ENCODE peak calls at places on chromosomes 16 and 17, in seven cellular contexts. One of them, this sample, is unnamed.
A peak's percentile ranks its signal among the peaks of the same experiment; 100 is the strongest.

GRCh38 chr17:64003526-64004121 is 5.5 kb downstream of the PRR29 start:
- DNase-seq in GM13977: peak; percentile 3
- DNase-seq in cardiac muscle cell: no peak
- DNase-seq in AG04449: no peak
- DNase-seq in HFF-Myc: no peak
- DNase-seq in HFFc6: no peak
- DNase-seq in nephron progenitor cell: no peak
- DNase-seq in this sample: no peak

GRCh38 chr17:1156864-1157263 is 22.9 kb downstream of the ABR start:
- DNase-seq in GM13977: no peak
- DNase-seq in cardiac muscle cell: no peak
- DNase-seq in AG04449: no peak
- DNase-seq in HFF-Myc: no peak
- DNase-seq in HFFc6: no peak
- DNase-seq in nephron progenitor cell: no peak
- DNase-seq in this sample: no peak

GRCh38 chr16:50585331-50585776 is 37.2 kb downstream of the NKD1 start:
- DNase-seq in GM13977: no peak
- DNase-seq in cardiac muscle cell: peak; percentile 87
- DNase-seq in AG04449: no peak
- DNase-seq in HFF-Myc: no peak
- DNase-seq in HFFc6: no peak
- DNase-seq in nephron progenitor cell: no peak
- DNase-seq in this sample: no peak

GRCh38 chr16:27225536-27226360 is 22.4 kb downstream of the KDM8 start:
- DNase-seq in GM13977: no peak
- DNase-seq in cardiac muscle cell: no peak
- DNase-seq in AG04449: no peak
- DNase-seq in HFF-Myc: no peak
- DNase-seq in HFFc6: no peak
- DNase-seq in nephron progenitor cell: no peak
- DNase-seq in this sample: no peak

GRCh38 chr17:81230043-81230820 is 7.5 kb upstream of the CEP131 start:
- DNase-seq in GM13977: peak; percentile 72
- DNase-seq in cardiac muscle cell: no peak
- DNase-seq in AG04449: no peak
- DNase-seq in HFF-Myc: no peak
- DNase-seq in HFFc6: no peak
- DNase-seq in nephron progenitor cell: no peak
- DNase-seq in this sample: peak; percentile 16

GRCh38 chr17:61399131-61400057 is at the start of gene TBX2:
- DNase-seq in GM13977: no peak
- DNase-seq in cardiac muscle cell: peak; percentile 96
- DNase-seq in AG04449: peak; percentile 82
- DNase-seq in HFF-Myc: no peak
- DNase-seq in HFFc6: peak; percentile 93
- DNase-seq in nephron progenitor cell: peak; percentile 69
- DNase-seq in this sample: peak; percentile 76

GRCh38 chr16:1537763-1538289 is 4.4 kb downstream of the TMEM204 start:
- DNase-seq in GM13977: no peak
- DNase-seq in cardiac muscle cell: no peak
- DNase-seq in AG04449: no peak
- DNase-seq in HFF-Myc: no peak
- DNase-seq in HFFc6: no peak
- DNase-seq in nephron progenitor cell: no peak
- DNase-seq in this sample: no peak

GRCh38 chr17:49715717-49716279 is 8.0 kb upstream of the SLC35B1 start:
- DNase-seq in GM13977: no peak
- DNase-seq in cardiac muscle cell: no peak
- DNase-seq in AG04449: no peak
- DNase-seq in HFF-Myc: no peak
- DNase-seq in HFFc6: no peak
- DNase-seq in nephron progenitor cell: no peak
- DNase-seq in this sample: no peak

GRCh38 chr17:18025596-18026407 is 13.2 kb downstream of the ATPAF2 start:
- DNase-seq in GM13977: peak; percentile 73
- DNase-seq in cardiac muscle cell: peak; percentile 39
- DNase-seq in AG04449: no peak
- DNase-seq in HFF-Myc: no peak
- DNase-seq in HFFc6: peak; percentile 77
- DNase-seq in nephron progenitor cell: no peak
- DNase-seq in this sample: no peak

GRCh38 chr17:51356084-51356410 is 95.7 kb downstream of the UTP18 start:
- DNase-seq in GM13977: no peak
- DNase-seq in cardiac muscle cell: no peak
- DNase-seq in AG04449: no peak
- DNase-seq in HFF-Myc: no peak
- DNase-seq in HFFc6: no peak
- DNase-seq in nephron progenitor cell: no peak
- DNase-seq in this sample: no peak

GRCh38 chr17:3529817-3530741 is 27.5 kb downstream of the TRPV3 start:
- DNase-seq in GM13977: no peak
- DNase-seq in cardiac muscle cell: peak; percentile 97
- DNase-seq in AG04449: no peak
- DNase-seq in HFF-Myc: no peak
- DNase-seq in HFFc6: no peak
- DNase-seq in nephron progenitor cell: no peak
- DNase-seq in this sample: no peak

GRCh38 chr16:82748026-82748425 is 121.3 kb downstream of the CDH13 start:
- DNase-seq in GM13977: no peak
- DNase-seq in cardiac muscle cell: peak; percentile 91
- DNase-seq in AG04449: no peak
- DNase-seq in HFF-Myc: no peak
- DNase-seq in HFFc6: peak; percentile 18
- DNase-seq in nephron progenitor cell: no peak
- DNase-seq in this sample: no peak

GRCh38 chr16:20485408-20485807 is 34.1 kb downstream of the ACSM2A start:
- DNase-seq in GM13977: no peak
- DNase-seq in cardiac muscle cell: no peak
- DNase-seq in AG04449: no peak
- DNase-seq in HFF-Myc: no peak
- DNase-seq in HFFc6: no peak
- DNase-seq in nephron progenitor cell: no peak
- DNase-seq in this sample: no peak

GRCh38 chr16:67594956-67595355 is 32.6 kb downstream of the CTCF start:
- DNase-seq in GM13977: no peak
- DNase-seq in cardiac muscle cell: peak; percentile 79
- DNase-seq in AG04449: no peak
- DNase-seq in HFF-Myc: no peak
- DNase-seq in HFFc6: peak; percentile 2
- DNase-seq in nephron progenitor cell: no peak
- DNase-seq in this sample: no peak

GRCh38 chr16:71637398-71637797 is 11.4 kb downstream of the MARVELD3 start:
- DNase-seq in GM13977: no peak
- DNase-seq in cardiac muscle cell: peak; percentile 95
- DNase-seq in AG04449: peak; percentile 82
- DNase-seq in HFF-Myc: no peak
- DNase-seq in HFFc6: peak; percentile 49
- DNase-seq in nephron progenitor cell: no peak
- DNase-seq in this sample: no peak

GRCh38 chr17:71180801-71181385 is 939.9 kb upstream of the SOX9 start:
- DNase-seq in GM13977: no peak
- DNase-seq in cardiac muscle cell: peak; percentile 63
- DNase-seq in AG04449: no peak
- DNase-seq in HFF-Myc: peak; percentile 15
- DNase-seq in HFFc6: peak; percentile 71
- DNase-seq in nephron progenitor cell: peak; percentile 40
- DNase-seq in this sample: no peak

GRCh38 chr17:75265614-75266314 is 4.1 kb downstream of the MRPS7 start:
- DNase-seq in GM13977: no peak
- DNase-seq in cardiac muscle cell: no peak
- DNase-seq in AG04449: no peak
- DNase-seq in HFF-Myc: no peak
- DNase-seq in HFFc6: no peak
- DNase-seq in nephron progenitor cell: no peak
- DNase-seq in this sample: no peak

GRCh38 chr17:7587420-7587786 is 2.5 kb downstream of the SOX15 start:
- DNase-seq in GM13977: no peak
- DNase-seq in cardiac muscle cell: peak; percentile 76
- DNase-seq in AG04449: peak; percentile 86
- DNase-seq in HFF-Myc: peak; percentile 70
- DNase-seq in HFFc6: peak; percentile 97
- DNase-seq in nephron progenitor cell: no peak
- DNase-seq in this sample: no peak

GRCh38 chr17:16472539-16472938 is 19.5 kb downstream of the LRRC75A start:
- DNase-seq in GM13977: no peak
- DNase-seq in cardiac muscle cell: no peak
- DNase-seq in AG04449: no peak
- DNase-seq in HFF-Myc: no peak
- DNase-seq in HFFc6: no peak
- DNase-seq in nephron progenitor cell: no peak
- DNase-seq in this sample: no peak

GRCh38 chr17:74274060-74274702 is at the start of gene DNAI2:
- DNase-seq in GM13977: no peak
- DNase-seq in cardiac muscle cell: peak; percentile 18
- DNase-seq in AG04449: no peak
- DNase-seq in HFF-Myc: no peak
- DNase-seq in HFFc6: no peak
- DNase-seq in nephron progenitor cell: peak; percentile 65
- DNase-seq in this sample: peak; percentile 70

GRCh38 chr17:16283705-16284104 is 66.7 kb downstream of the PIGL start:
- DNase-seq in GM13977: no peak
- DNase-seq in cardiac muscle cell: peak; percentile 79
- DNase-seq in AG04449: no peak
- DNase-seq in HFF-Myc: no peak
- DNase-seq in HFFc6: peak; percentile 37
- DNase-seq in nephron progenitor cell: no peak
- DNase-seq in this sample: no peak

GRCh38 chr17:4833941-4834501 is 881 bp downstream of the MINK1 start:
- DNase-seq in GM13977: no peak
- DNase-seq in cardiac muscle cell: peak; percentile 53
- DNase-seq in AG04449: no peak
- DNase-seq in HFF-Myc: peak; percentile 19
- DNase-seq in HFFc6: peak; percentile 17
- DNase-seq in nephron progenitor cell: peak; percentile 44
- DNase-seq in this sample: no peak

GRCh38 chr16:17318200-17318599 is 152.6 kb downstream of the XYLT1 start:
- DNase-seq in GM13977: no peak
- DNase-seq in cardiac muscle cell: no peak
- DNase-seq in AG04449: no peak
- DNase-seq in HFF-Myc: no peak
- DNase-seq in HFFc6: peak; percentile 5
- DNase-seq in nephron progenitor cell: no peak
- DNase-seq in this sample: no peak

DNA sequence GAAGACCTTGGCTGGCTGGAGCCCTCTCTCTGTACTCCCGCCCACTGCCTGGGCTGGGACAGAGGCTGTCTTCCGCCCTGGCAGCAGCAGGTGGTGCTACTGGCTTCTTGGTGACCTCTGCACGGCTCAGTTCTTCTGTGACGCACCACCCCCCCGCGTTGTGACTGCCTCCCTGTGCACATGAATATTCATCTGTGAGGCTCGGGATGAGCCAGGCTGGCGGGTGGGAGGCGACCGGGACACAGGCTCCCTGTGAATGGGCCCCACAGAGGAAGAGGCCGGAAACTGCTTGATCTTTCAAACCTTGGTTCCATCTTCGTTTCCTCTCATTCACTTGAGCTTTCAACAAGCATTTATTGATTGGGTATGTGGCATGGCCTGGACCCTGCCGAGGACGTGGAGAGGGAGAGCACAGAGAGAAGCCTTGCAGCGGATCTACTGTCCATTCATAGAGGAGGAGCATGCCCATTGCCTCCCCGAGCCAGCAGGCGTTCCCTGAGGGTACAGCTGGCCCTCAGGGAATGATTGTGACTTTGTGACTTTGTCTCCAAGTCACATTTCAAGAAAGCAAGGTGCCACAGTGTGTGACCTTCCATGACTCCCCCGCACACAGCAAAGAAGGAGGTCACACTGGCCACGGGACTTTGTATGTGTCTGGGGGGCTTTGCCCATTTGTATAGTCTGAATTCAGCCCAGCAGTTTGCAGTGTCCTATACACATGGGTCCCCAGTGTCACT is 45.0 kb downstream of the B9D1 start:
- DNase-seq in GM13977: no peak
- DNase-seq in cardiac muscle cell: peak; percentile 72
- DNase-seq in AG04449: peak; percentile 29
- DNase-seq in HFF-Myc: no peak
- DNase-seq in HFFc6: no peak
- DNase-seq in nephron progenitor cell: peak; percentile 87
- DNase-seq in this sample: peak; percentile 75
- TF ChIP-seq CTCF in GM13977: peak; percentile 43
- TF ChIP-seq CTCF in cardiac muscle cell: peak; percentile 30
- TF ChIP-seq CTCF in AG04449: peak; percentile 48
- TF ChIP-seq CTCF in HFF-Myc: peak; percentile 11
- TF ChIP-seq CTCF in HFFc6: peak; percentile 32
- TF ChIP-seq CTCF in nephron progenitor cell: peak; percentile 29
- TF ChIP-seq CTCF in this sample: no peak

DNA sequence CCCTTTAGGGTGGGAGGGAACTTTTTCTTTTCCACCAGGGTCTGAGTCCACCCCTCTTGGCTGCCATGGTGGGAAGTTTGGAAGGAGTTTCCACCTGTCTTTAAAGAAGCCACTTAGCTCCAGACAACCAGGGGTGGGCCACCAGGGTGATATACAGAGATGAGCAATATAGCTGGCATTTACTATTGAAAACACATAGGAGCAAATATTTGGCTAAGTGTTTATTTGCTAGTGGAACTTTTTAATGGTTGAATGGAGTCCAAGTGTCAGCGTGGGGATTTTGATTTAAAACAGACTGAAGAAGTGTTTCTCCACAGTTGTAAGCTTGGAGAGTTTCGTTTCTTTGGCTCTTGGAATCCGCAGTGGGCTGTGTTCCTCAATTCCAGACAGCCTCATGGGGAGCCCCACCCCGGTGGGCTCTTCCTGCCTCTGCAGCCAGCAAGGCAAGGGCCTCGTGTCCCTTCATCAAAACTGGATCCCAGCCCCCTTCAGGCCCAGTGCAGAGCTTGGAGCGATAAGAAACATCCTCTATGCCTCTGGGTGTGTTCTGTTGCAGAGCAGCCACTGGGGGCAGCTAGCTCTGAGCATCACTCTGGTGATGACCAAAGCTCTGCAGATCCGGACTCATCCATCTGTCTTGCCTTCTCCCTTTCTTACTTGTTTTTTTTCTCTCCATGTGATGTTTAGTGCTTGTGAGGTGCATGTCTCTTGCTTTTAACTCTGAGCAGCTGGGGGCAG is 36.1 kb downstream of the NOG start:
- DNase-seq in GM13977: no peak
- DNase-seq in cardiac muscle cell: peak; percentile 11
- DNase-seq in AG04449: no peak
- DNase-seq in HFF-Myc: peak; percentile 26
- DNase-seq in HFFc6: peak; percentile 67
- DNase-seq in nephron progenitor cell: peak; percentile 17
- DNase-seq in this sample: peak; percentile 48
- TF ChIP-seq CTCF in GM13977: peak; percentile 19
- TF ChIP-seq CTCF in cardiac muscle cell: peak; percentile 25
- TF ChIP-seq CTCF in AG04449: peak; percentile 64
- TF ChIP-seq CTCF in HFF-Myc: peak; percentile 58
- TF ChIP-seq CTCF in HFFc6: peak; percentile 73
- TF ChIP-seq CTCF in nephron progenitor cell: peak; percentile 50
- TF ChIP-seq CTCF in this sample: peak; percentile 55

GRCh38 chr17:82870091-82870491 is 30.3 kb upstream of the ZNF750 start:
- DNase-seq in GM13977: no peak
- DNase-seq in cardiac muscle cell: no peak
- DNase-seq in AG04449: no peak
- DNase-seq in HFF-Myc: no peak
- DNase-seq in HFFc6: no peak
- DNase-seq in nephron progenitor cell: no peak
- DNase-seq in this sample: no peak
- TF ChIP-seq CTCF in GM13977: no peak
- TF ChIP-seq CTCF in cardiac muscle cell: no peak
- TF ChIP-seq CTCF in AG04449: no peak
- TF ChIP-seq CTCF in HFF-Myc: no peak
- TF ChIP-seq CTCF in HFFc6: no peak
- TF ChIP-seq CTCF in nephron progenitor cell: no peak
- TF ChIP-seq CTCF in this sample: no peak

GRCh38 chr16:57859331-57859730 is 57.0 kb upstream of the KIFC3 start:
- DNase-seq in GM13977: no peak
- DNase-seq in cardiac muscle cell: peak; percentile 66
- DNase-seq in AG04449: no peak
- DNase-seq in HFF-Myc: no peak
- DNase-seq in HFFc6: peak; percentile 12
- DNase-seq in nephron progenitor cell: no peak
- DNase-seq in this sample: no peak
- TF ChIP-seq CTCF in GM13977: peak; percentile 15
- TF ChIP-seq CTCF in cardiac muscle cell: peak; percentile 54
- TF ChIP-seq CTCF in AG04449: peak; percentile 13
- TF ChIP-seq CTCF in HFF-Myc: peak; percentile 42
- TF ChIP-seq CTCF in HFFc6: peak; percentile 64
- TF ChIP-seq CTCF in nephron progenitor cell: peak; percentile 26
- TF ChIP-seq CTCF in this sample: no peak